ENCODE peak calls at places on chromosomes 6 and 20, in ten cellular contexts. C, S, V, O, D, J, I, Y, F and X are unnamed samples.
A peak's percentile ranks its signal among the peaks of the same experiment; 100 is the strongest.

GRCh38 chr20:32141465-32141980 is 32.0 kb downstream of the TM9SF4 start:
- DNase-seq in C (no peak), S (no peak), V (no peak), O (no peak), D (no peak), J (no peak), I (no peak), Y (no peak), F (no peak), X (no peak)

GRCh38 chr20:10385850-10386544 is 48.0 kb downstream of the MKKS start:
- DNase-seq in C (no peak), S (no peak), V (no peak), O (no peak), D (no peak), J (no peak), I (no peak), Y (no peak), F (no peak), X (no peak)

GRCh38 chr6:12280458-12280857 is 9.7 kb upstream of the EDN1 start:
- DNase-seq in C (no peak), S (no peak), V (peak; percentile 86), O (no peak), D (no peak), J (no peak), I (no peak), Y (no peak), F (no peak), X (no peak)

GRCh38 chr20:49319204-49319809 is 41.5 kb upstream of the ZNFX1 start:
- DNase-seq in C (no peak), S (no peak), V (no peak), O (no peak), D (no peak), J (no peak), I (no peak), Y (no peak), F (no peak), X (no peak)

GRCh38 chr6:117477988-117478852 is 4.3 kb upstream of the DCBLD1 start:
- DNase-seq in C (peak; percentile 83), S (no peak), V (peak; percentile 42), O (peak; percentile 56), D (peak; percentile 45), J (no peak), I (peak; percentile 7), Y (peak; percentile 31), F (no peak), X (peak; percentile 23)

GRCh38 chr20:8020314-8021079 is 936 bp upstream of the TMX4 start:
- DNase-seq in C (peak; percentile 72), S (no peak), V (peak; percentile 81), O (no peak), D (peak; percentile 42), J (peak; percentile 28), I (peak; percentile 49), Y (no peak), F (no peak), X (peak; percentile 68)

GRCh38 chr6:105257350-105257749 is 77.5 kb upstream of the POPDC3 start:
- DNase-seq in C (peak; percentile 7), S (no peak), V (no peak), O (no peak), D (no peak), J (no peak), I (no peak), Y (no peak), F (no peak), X (no peak)

GRCh38 chr6:85792278-85792677 is 149.6 kb upstream of the SYNCRIP start:
- DNase-seq in C (no peak), S (no peak), V (peak; percentile 12), O (no peak), D (no peak), J (no peak), I (no peak), Y (no peak), F (no peak), X (no peak)

GRCh38 chr20:16922834-16923233 is 174.7 kb downstream of the OTOR start:
- DNase-seq in C (no peak), S (peak; percentile 78), V (peak; percentile 62), O (no peak), D (no peak), J (no peak), I (no peak), Y (no peak), F (no peak), X (no peak)

GRCh38 chr6:100228437-100229424 is 234.7 kb upstream of the MCHR2 start:
- DNase-seq in C (peak; percentile 86), S (peak; percentile 51), V (peak; percentile 85), O (peak; percentile 92), D (peak; percentile 39), J (no peak), I (peak; percentile 62), Y (peak; percentile 84), F (peak; percentile 43), X (peak; percentile 28)

GRCh38 chr20:63496404-63497120 is 2.3 kb downstream of the EEF1A2 start:
- DNase-seq in C (no peak), S (no peak), V (no peak), O (no peak), D (no peak), J (no peak), I (no peak), Y (no peak), F (no peak), X (no peak)

GRCh38 chr6:94372229-94372628 is 952.9 kb upstream of the EPHA7 start:
- DNase-seq in C (no peak), S (peak; percentile 57), V (no peak), O (no peak), D (no peak), J (peak; percentile 13), I (no peak), Y (no peak), F (no peak), X (no peak)

GRCh38 chr6:32153835-32154513 is at the start of gene PPT2:
- DNase-seq in C (peak; percentile 11), S (peak; percentile 79), V (peak; percentile 93), O (peak; percentile 98), D (peak; percentile 85), J (peak; percentile 83), I (peak; percentile 82), Y (peak; percentile 83), F (peak; percentile 76), X (peak; percentile 93)

GRCh38 chr6:137766596-137767370 is 100.3 kb upstream of the TNFAIP3 start:
- DNase-seq in C (no peak), S (no peak), V (no peak), O (no peak), D (no peak), J (no peak), I (no peak), Y (no peak), F (no peak), X (no peak)

GRCh38 chr6:142329486-142330113 is 27.8 kb downstream of the ADGRG6 start:
- DNase-seq in C (no peak), S (no peak), V (no peak), O (no peak), D (no peak), J (no peak), I (no peak), Y (no peak), F (no peak), X (no peak)